ENCODE peak calls at places on chromosomes 5 and 9, in eight cellular contexts. Q is fibroblast of mammary gland; U is activated CD4-positive, alpha-beta T cell treated with anti-CD3 and anti-CD28 coated beads for 4 hours; T is activated T-cell treated with anti-CD3 and anti-CD28 coated beads for 4 hours; M is kidney glomerular epithelial cell; X is HS-5; W is RPMI7951; D is AG10803. S is an unnamed sample.

GRCh38 chr9:73615557-73615956 is 463.9 kb downstream of the ANXA1 start:
- DNase-seq in U (no peak), T (no peak), Q (no peak), D (no peak), M (no peak), W (no peak), X (no peak), S (no peak)

GRCh38 chr9:86983260-86984255 is 36.3 kb upstream of the GAS1 start:
- DNase-seq in W (no peak), X (peak), T (no peak), M (peak), U (no peak), Q (peak), D (peak), S (no peak)

GRCh38 chr9:104905153-104905901 is 22.6 kb downstream of the ABCA1 start:
- DNase-seq in M (no peak), D (no peak), Q (no peak), T (no peak), U (no peak), X (no peak), W (no peak), S (no peak)

GRCh38 chr5:142222881-142223558 is 101.8 kb downstream of the SPRY4 start:
- DNase-seq in W (no peak), M (no peak), T (no peak), U (no peak), Q (no peak), D (no peak), X (no peak), S (no peak)

GRCh38 chr9:34048730-34049629 is at the start of gene UBAP2:
- DNase-seq in X (peak), W (peak), Q (peak), M (peak), U (peak), D (peak), T (peak), S (peak)

GRCh38 chr5:161230222-161230621 is 316.3 kb downstream of the GABRB2 start:
- DNase-seq in X (no peak), M (no peak), D (no peak), U (no peak), W (no peak), Q (no peak), T (no peak), S (no peak)

GRCh38 chr9:94867842-94868312 is 141.4 kb downstream of the AOPEP start:
- DNase-seq in U (no peak), W (peak), M (peak), Q (peak), T (no peak), D (peak), X (peak), S (no peak)

GRCh38 chr5:166267907-166268306 is 2023.5 kb upstream of the WWC1 start:
- DNase-seq in Q (no peak), D (no peak), U (no peak), X (no peak), W (no peak), T (no peak), M (no peak), S (no peak)

GRCh38 chr5:170907758-170908157 is 45.9 kb downstream of the RANBP17 start:
- DNase-seq in X (peak), T (no peak), M (peak), D (peak), W (peak), U (no peak), Q (peak), S (no peak)

GRCh38 chr9:16794871-16795639 is 75.4 kb downstream of the BNC2 start:
- DNase-seq in X (peak), M (no peak), W (peak), U (no peak), D (peak), Q (peak), T (no peak), S (no peak)

GRCh38 chr5:149860801-149861322 is 83.7 kb downstream of the PDE6A start:
- DNase-seq in D (no peak), W (peak), M (peak), U (no peak), X (no peak), T (no peak), Q (peak), S (peak)

GRCh38 chr9:114571391-114571790 is 16.2 kb upstream of the ATP6V1G1 start:
- DNase-seq in D (no peak), Q (no peak), W (no peak), U (no peak), T (no peak), X (no peak), M (no peak), S (no peak)

GRCh38 chr9:130532426-130532825 is 47.0 kb upstream of the FUBP3 start:
- DNase-seq in Q (no peak), U (no peak), X (no peak), D (no peak), M (no peak), W (no peak), T (no peak), S (no peak)

GRCh38 chr5:90866333-90866732 is 307.7 kb downstream of the ADGRV1 start:
- DNase-seq in T (no peak), W (peak), U (no peak), M (peak), Q (peak), X (no peak), D (peak), S (no peak)

GRCh38 chr5:394671-395155 is 48.3 kb upstream of the EXOC3 start:
- DNase-seq in X (no peak), T (no peak), U (no peak), W (no peak), M (no peak), D (no peak), Q (no peak), S (no peak)

GRCh38 chr5:162567644-162568043 is 500.1 kb downstream of the GABRG2 start:
- DNase-seq in U (no peak), Q (no peak), M (no peak), X (no peak), D (no peak), W (no peak), T (no peak), S (no peak)

GRCh38 chr5:150412319-150413175 is at the start of gene CD74:
- DNase-seq in X (no peak), M (peak), Q (no peak), T (peak), W (peak), D (peak), U (peak), S (peak)

GRCh38 chr5:176463113-176463764 is 15.1 kb downstream of the FAF2 start:
- DNase-seq in Q (no peak), D (no peak), X (no peak), M (no peak), W (no peak), U (no peak), T (no peak), S (no peak)

GRCh38 chr9:16315720-16316119 is 554.8 kb downstream of the BNC2 start:
- DNase-seq in Q (no peak), T (no peak), W (no peak), M (no peak), U (no peak), D (peak), X (no peak), S (no peak)

GRCh38 chr5:55821731-55822512 is 29.2 kb upstream of the IL31RA start:
- DNase-seq in X (no peak), M (no peak), T (no peak), Q (no peak), D (no peak), W (peak), U (no peak), S (peak)

GRCh38 chr9:120875954-120876841 is 790 bp downstream of the PHF19 start:
- DNase-seq in U (peak), W (peak), M (peak), D (peak), T (peak), Q (peak), X (peak), S (peak)

GRCh38 chr5:104793031-104793430 is 1230.4 kb upstream of the NUDT12 start:
- DNase-seq in U (no peak), D (no peak), Q (no peak), T (no peak), X (peak), W (no peak), M (no peak), S (no peak)

GRCh38 chr5:153654892-153655520 is 164.5 kb downstream of the GRIA1 start:
- DNase-seq in W (no peak), T (no peak), D (peak), Q (peak), X (no peak), M (no peak), U (no peak), S (no peak)

GRCh38 chr5:88833371-88834107 is 49.4 kb downstream of the MEF2C start:
- DNase-seq in D (peak), M (no peak), Q (peak), W (peak), T (peak), U (peak), X (no peak), S (peak)

GRCh38 chr9:135589596-135590485 is 28.3 kb downstream of the PAEP start:
- DNase-seq in D (no peak), X (no peak), U (no peak), M (no peak), Q (no peak), T (no peak), W (no peak), S (no peak)